ENCODE peak calls at places on chromosomes 6 and 20, in six cellular contexts. One of them, this sample, is unnamed.
A peak's percentile ranks its signal among the peaks of the same experiment; 100 is the strongest.

GRCh38 chr6:125019873-125020272 is 57.6 kb downstream of the RNF217 start:
- DNase-seq in HT1080: no peak
- DNase-seq in NCI-H1436: no peak
- DNase-seq in activated gamma-delta T cell: no peak
- DNase-seq in NCI-H345: no peak
- DNase-seq in GM04504: no peak
- DNase-seq in this sample: no peak

GRCh38 chr6:3334579-3334978 is 75.8 kb downstream of the PSMG4 start:
- DNase-seq in HT1080: no peak
- DNase-seq in NCI-H1436: no peak
- DNase-seq in activated gamma-delta T cell: no peak
- DNase-seq in NCI-H345: no peak
- DNase-seq in GM04504: no peak
- DNase-seq in this sample: no peak

GRCh38 chr6:27669278-27669797 is 196.4 kb upstream of the ZNF184 start:
- DNase-seq in HT1080: no peak
- DNase-seq in NCI-H1436: no peak
- DNase-seq in activated gamma-delta T cell: no peak
- DNase-seq in NCI-H345: peak; percentile 48
- DNase-seq in GM04504: no peak
- DNase-seq in this sample: no peak

GRCh38 chr20:31906001-31906400 is 35.6 kb downstream of the TTLL9 start:
- DNase-seq in HT1080: no peak
- DNase-seq in NCI-H1436: no peak
- DNase-seq in activated gamma-delta T cell: no peak
- DNase-seq in NCI-H345: no peak
- DNase-seq in GM04504: no peak
- DNase-seq in this sample: no peak

GRCh38 chr20:53571555-53572286 is 21.9 kb downstream of the ZNF217 start:
- DNase-seq in HT1080: no peak
- DNase-seq in NCI-H1436: no peak
- DNase-seq in activated gamma-delta T cell: no peak
- DNase-seq in NCI-H345: no peak
- DNase-seq in GM04504: no peak
- DNase-seq in this sample: no peak

GRCh38 chr6:89830385-89830809 is 717 bp downstream of the CASP8AP2 start:
- DNase-seq in HT1080: no peak
- DNase-seq in NCI-H1436: no peak
- DNase-seq in activated gamma-delta T cell: no peak
- DNase-seq in NCI-H345: no peak
- DNase-seq in GM04504: no peak
- DNase-seq in this sample: no peak

GRCh38 chr20:63159826-63160640 is 55.9 kb downstream of the YTHDF1 start:
- DNase-seq in HT1080: no peak
- DNase-seq in NCI-H1436: no peak
- DNase-seq in activated gamma-delta T cell: no peak
- DNase-seq in NCI-H345: no peak
- DNase-seq in GM04504: no peak
- DNase-seq in this sample: no peak

GRCh38 chr6:112441607-112442006 is 94.5 kb downstream of the RFPL4B start:
- DNase-seq in HT1080: no peak
- DNase-seq in NCI-H1436: no peak
- DNase-seq in activated gamma-delta T cell: no peak
- DNase-seq in NCI-H345: no peak
- DNase-seq in GM04504: no peak
- DNase-seq in this sample: no peak

GRCh38 chr6:21305827-21306469 is 287.6 kb upstream of the SOX4 start:
- DNase-seq in HT1080: no peak
- DNase-seq in NCI-H1436: no peak
- DNase-seq in activated gamma-delta T cell: no peak
- DNase-seq in NCI-H345: no peak
- DNase-seq in GM04504: peak; percentile 15
- DNase-seq in this sample: no peak

GRCh38 chr6:43758617-43759050 is 11.4 kb upstream of the VEGFA start:
- DNase-seq in HT1080: no peak
- DNase-seq in NCI-H1436: peak; percentile 48
- DNase-seq in activated gamma-delta T cell: no peak
- DNase-seq in NCI-H345: peak; percentile 37
- DNase-seq in GM04504: no peak
- DNase-seq in this sample: peak; percentile 47

GRCh38 chr6:169577236-169577635 is 124.6 kb downstream of the WDR27 start:
- DNase-seq in HT1080: no peak
- DNase-seq in NCI-H1436: no peak
- DNase-seq in activated gamma-delta T cell: no peak
- DNase-seq in NCI-H345: no peak
- DNase-seq in GM04504: no peak
- DNase-seq in this sample: peak; percentile 67

GRCh38 chr20:19830351-19830750 is 72.3 kb downstream of the RIN2 start:
- DNase-seq in HT1080: peak; percentile 37
- DNase-seq in NCI-H1436: no peak
- DNase-seq in activated gamma-delta T cell: no peak
- DNase-seq in NCI-H345: no peak
- DNase-seq in GM04504: no peak
- DNase-seq in this sample: no peak

GRCh38 chr20:50980071-50980681 is 21.6 kb downstream of the MOCS3 start:
- DNase-seq in HT1080: peak; percentile 95
- DNase-seq in NCI-H1436: no peak
- DNase-seq in activated gamma-delta T cell: no peak
- DNase-seq in NCI-H345: no peak
- DNase-seq in GM04504: peak; percentile 97
- DNase-seq in this sample: no peak

GRCh38 chr6:166626177-166627038 is 643 bp downstream of the RPS6KA2 start:
- DNase-seq in HT1080: no peak
- DNase-seq in NCI-H1436: no peak
- DNase-seq in activated gamma-delta T cell: no peak
- DNase-seq in NCI-H345: peak; percentile 54
- DNase-seq in GM04504: no peak
- DNase-seq in this sample: no peak

GRCh38 chr6:53263915-53264314 is 84.8 kb downstream of the ELOVL5 start:
- DNase-seq in HT1080: no peak
- DNase-seq in NCI-H1436: no peak
- DNase-seq in activated gamma-delta T cell: no peak
- DNase-seq in NCI-H345: no peak
- DNase-seq in GM04504: no peak
- DNase-seq in this sample: no peak

GRCh38 chr20:58431134-58431533 is 42.1 kb downstream of the VAPB start:
- DNase-seq in HT1080: no peak
- DNase-seq in NCI-H1436: no peak
- DNase-seq in activated gamma-delta T cell: no peak
- DNase-seq in NCI-H345: no peak
- DNase-seq in GM04504: peak; percentile 19
- DNase-seq in this sample: no peak

GRCh38 chr6:80728830-80729229 is 622.4 kb downstream of the BCKDHB start:
- DNase-seq in HT1080: no peak
- DNase-seq in NCI-H1436: no peak
- DNase-seq in activated gamma-delta T cell: no peak
- DNase-seq in NCI-H345: no peak
- DNase-seq in GM04504: no peak
- DNase-seq in this sample: no peak

GRCh38 chr20:38631155-38632022 is 29.8 kb downstream of the ARHGAP40 start:
- DNase-seq in HT1080: no peak
- DNase-seq in NCI-H1436: no peak
- DNase-seq in activated gamma-delta T cell: no peak
- DNase-seq in NCI-H345: no peak
- DNase-seq in GM04504: no peak
- DNase-seq in this sample: no peak

GRCh38 chr20:19284400-19285178 is 72.1 kb downstream of the SLC24A3 start:
- DNase-seq in HT1080: no peak
- DNase-seq in NCI-H1436: no peak
- DNase-seq in activated gamma-delta T cell: no peak
- DNase-seq in NCI-H345: no peak
- DNase-seq in GM04504: no peak
- DNase-seq in this sample: no peak